ENCODE peak calls at places on chromosomes 16 and 17, in seven cellular contexts. S is H1, Q is SK-N-SH, F is HCT116, D is HepG2, H is GM12878, T is K562. L is an unnamed sample.

GRCh38 chr16:27449434-27450188 is 47.6 kb downstream of the IL21R start:
- DNase-seq in S (no peak), T (no peak), F (no peak), D (no peak), H (no peak), Q (no peak), L (no peak)

GRCh38 chr16:14307623-14308356 is 236.7 kb downstream of the MRTFB start:
- DNase-seq in F (no peak), T (peak; percentile 37), Q (peak; percentile 52), D (no peak), H (no peak), S (no peak), L (peak; percentile 84)

GRCh38 chr16:4115209-4115940 is 867 bp downstream of the ADCY9 start:
- DNase-seq in S (no peak), T (peak; percentile 38), Q (peak; percentile 87), F (no peak), H (no peak), D (no peak), L (peak; percentile 85)

GRCh38 chr17:58391302-58391984 is 25.9 kb downstream of the RNF43 start:
- DNase-seq in T (peak; percentile 67), S (no peak), F (peak; percentile 100), D (peak; percentile 100), Q (peak; percentile 75), H (no peak), L (no peak)

GRCh38 chr17:37605813-37606505 is 3.3 kb downstream of the SYNRG start:
- DNase-seq in S (no peak), T (no peak), D (no peak), F (no peak), H (no peak), Q (no peak), L (no peak)

GRCh38 chr16:86038923-86039310 is 140.0 kb downstream of the IRF8 start:
- DNase-seq in T (no peak), H (no peak), F (no peak), S (no peak), D (no peak), Q (no peak), L (no peak)

GRCh38 chr16:247027-247426 is 12.4 kb downstream of the FAM234A start:
- DNase-seq in F (no peak), H (no peak), Q (no peak), D (no peak), S (no peak), T (no peak), L (no peak)

GRCh38 chr17:62101090-62101489 is 36.0 kb upstream of the MED13 start:
- DNase-seq in Q (no peak), S (no peak), T (no peak), D (no peak), H (no peak), F (no peak), L (no peak)

GRCh38 chr16:74309789-74310781 is 13.5 kb downstream of the PSMD7 start:
- DNase-seq in Q (peak; percentile 66), F (peak; percentile 41), T (peak; percentile 48), D (peak; percentile 62), H (no peak), S (no peak), L (peak; percentile 47)

GRCh38 chr17:62592305-62593099 is 35.0 kb upstream of the MRC2 start:
- DNase-seq in D (no peak), Q (no peak), T (no peak), F (no peak), S (no peak), H (no peak), L (peak; percentile 52)

GRCh38 chr16:87321336-87322107 is 4.3 kb upstream of the C16orf95 start:
- DNase-seq in Q (no peak), T (no peak), F (no peak), H (no peak), D (no peak), S (no peak), L (no peak)

GRCh38 chr17:50691550-50692447 is 15.9 kb downstream of the ANKRD40 start:
- DNase-seq in H (no peak), T (no peak), D (peak; percentile 85), Q (no peak), S (no peak), F (no peak), L (peak; percentile 78)

GRCh38 chr16:89598199-89598598 is 15.2 kb upstream of the DPEP1 start:
- DNase-seq in F (no peak), T (no peak), Q (no peak), D (no peak), H (no peak), S (no peak), L (peak; percentile 61)

GRCh38 chr16:22374311-22375116 is at the start of gene CDR2:
- DNase-seq in F (peak; percentile 91), S (peak; percentile 88), D (peak; percentile 98), H (peak; percentile 81), Q (peak; percentile 99), T (peak; percentile 99), L (peak; percentile 95)

GRCh38 chr17:79779661-79780365 is 1.9 kb downstream of the CBX2 start:
- DNase-seq in F (no peak), Q (no peak), T (no peak), S (no peak), D (no peak), H (no peak), L (peak; percentile 59)

GRCh38 chr17:1126327-1126726 is 53.5 kb downstream of the ABR start:
- DNase-seq in S (no peak), H (no peak), F (no peak), D (no peak), T (no peak), Q (no peak), L (no peak)

GRCh38 chr17:58335061-58335731 is 6.6 kb upstream of the TSPOAP1 start:
- DNase-seq in F (no peak), H (no peak), S (no peak), T (no peak), Q (no peak), D (no peak), L (no peak)

DNA sequence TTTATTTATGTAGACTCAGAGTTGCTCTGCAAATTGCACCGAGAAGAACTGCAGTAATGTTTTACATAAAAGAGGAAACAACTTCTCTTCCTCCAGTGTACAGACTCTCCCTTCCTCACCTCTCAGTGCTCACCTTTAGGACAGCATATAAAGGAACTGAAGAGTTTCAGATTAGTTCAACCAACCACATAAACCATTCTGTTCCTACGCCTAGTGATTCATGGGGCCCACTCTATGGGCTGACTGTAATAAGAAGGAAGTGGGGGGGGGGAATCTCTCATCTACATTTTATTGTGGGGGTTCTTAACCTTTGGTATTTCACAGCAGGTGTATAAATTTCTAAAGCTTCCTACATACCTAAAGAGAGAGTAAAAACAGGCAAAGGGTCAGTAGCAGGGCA is 18.3 kb downstream of the ZSWIM7 start:
- DNase-seq in F (no peak), H (peak; percentile 55), S (no peak), T (no peak), D (no peak), Q (no peak), L (no peak)
- TF ChIP-seq JUND in F (no peak), H (no peak), S (no peak), T (no peak), D (no peak), Q (no peak), L (no peak)

GRCh38 chr17:77451271-77451893 is 310.6 kb downstream of the SEC14L1 start:
- DNase-seq in T (peak; percentile 75), D (peak; percentile 96), F (no peak), H (no peak), S (peak; percentile 71), Q (peak; percentile 93), L (no peak)

GRCh38 chr17:77450742-77451270 is 310.0 kb downstream of the SEC14L1 start:
- DNase-seq in F (no peak), Q (no peak), H (no peak), S (no peak), T (no peak), D (peak; percentile 23), L (no peak)

GRCh38 chr17:77449908-77450741 is 309.4 kb downstream of the SEC14L1 start:
- DNase-seq in Q (peak; percentile 91), S (no peak), T (peak; percentile 79), F (no peak), H (no peak), D (peak; percentile 92), L (peak; percentile 42)

GRCh38 chr17:77446959-77447634 is 306.3 kb downstream of the SEC14L1 start:
- DNase-seq in H (no peak), S (no peak), D (no peak), F (no peak), T (no peak), Q (no peak), L (no peak)

DNA sequence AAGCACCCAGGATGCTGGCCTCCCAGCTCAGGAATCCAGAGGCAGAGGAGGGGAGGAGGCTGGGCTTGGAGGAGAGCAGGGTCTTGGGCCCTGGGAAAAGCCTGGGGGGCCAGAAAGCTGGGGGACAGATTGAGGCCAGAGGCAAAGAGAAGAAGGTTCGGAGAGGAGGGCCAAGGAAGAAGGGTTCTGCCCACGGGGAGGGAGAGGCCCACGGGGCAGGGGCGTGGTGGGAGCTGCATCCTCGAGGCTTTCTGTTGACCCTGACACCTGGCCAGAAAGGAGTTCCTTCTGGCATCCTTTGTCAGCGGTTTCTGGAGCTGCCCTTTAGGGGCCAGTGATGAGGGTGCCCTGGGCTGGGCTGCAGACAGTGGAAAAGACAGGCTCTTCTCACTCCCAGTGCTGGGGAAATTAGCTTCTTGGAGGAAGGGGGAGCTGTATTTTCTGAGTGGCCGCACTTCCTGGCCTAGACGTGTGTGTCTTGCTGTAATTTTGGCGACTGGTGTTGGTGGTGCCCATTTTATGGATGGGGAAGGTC is 308.7 kb downstream of the SEC14L1 start:
- DNase-seq in Q (peak; percentile 38), H (no peak), F (no peak), D (no peak), T (no peak), S (no peak), L (no peak)
- TF ChIP-seq JUND in Q (no peak), H (no peak), F (no peak), D (no peak), T (no peak), S (no peak), L (no peak)

DNA sequence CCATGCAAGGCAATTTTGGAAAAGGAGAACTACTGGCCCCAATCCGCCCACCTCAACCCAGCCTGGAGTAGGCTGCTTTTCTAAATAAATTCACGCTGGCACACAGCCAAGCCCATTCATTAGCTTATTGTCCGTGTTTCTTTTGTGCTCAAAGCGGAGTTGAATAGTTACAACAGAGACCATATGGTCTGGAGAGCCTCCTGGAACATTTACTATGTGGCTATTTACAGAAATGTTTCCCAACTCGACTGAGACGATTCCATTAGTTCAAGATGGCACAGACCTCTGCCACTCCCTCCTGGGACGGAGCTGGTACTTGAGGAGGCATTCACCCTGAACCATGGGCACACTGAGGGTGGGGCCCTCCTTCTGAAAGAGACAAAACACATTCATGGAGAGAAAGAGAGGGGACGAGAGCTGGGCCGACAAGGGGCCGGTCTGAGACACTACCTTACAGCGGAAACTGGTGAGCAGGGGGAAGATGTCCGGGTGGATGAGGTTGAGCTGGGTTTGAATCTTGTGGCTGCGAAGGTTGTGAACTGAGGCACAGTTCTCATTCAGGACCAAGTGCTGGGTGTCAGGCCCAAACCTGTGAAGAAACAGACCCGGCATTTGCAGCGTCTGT is 15.7 kb downstream of the ELAC2 start:
- DNase-seq in T (no peak), Q (no peak), F (no peak), H (no peak), D (no peak), S (no peak), L (no peak)
- TF ChIP-seq JUND in T (no peak), Q (no peak), F (no peak), H (no peak), D (no peak), S (no peak), L (no peak)

DNA sequence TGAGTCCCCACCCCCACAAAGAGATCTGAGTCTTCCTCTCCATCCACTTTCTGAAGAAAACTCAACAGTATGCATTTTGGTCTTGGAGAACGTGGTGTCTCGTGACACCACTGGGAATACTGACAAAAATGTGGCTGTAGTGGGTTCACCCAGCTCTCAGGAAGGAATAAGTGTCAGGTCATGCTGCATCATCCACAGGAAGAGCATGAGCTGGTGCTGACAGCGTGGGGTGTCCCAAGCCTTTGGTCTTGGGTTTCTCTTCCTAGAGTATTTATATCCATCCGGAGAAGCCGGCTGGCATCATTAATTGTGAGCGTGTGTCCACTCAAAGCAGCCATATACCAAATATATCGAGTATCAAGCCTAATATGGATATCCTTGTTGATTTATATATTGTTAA is 55.9 kb downstream of the C17orf67 start:
- DNase-seq in T (no peak), D (no peak), H (no peak), F (no peak), S (no peak), Q (no peak), L (no peak)
- TF ChIP-seq JUND in T (no peak), D (no peak), H (no peak), F (no peak), S (no peak), Q (no peak), L (no peak)